ENCODE peak calls at places on chromosomes 12 and 14, in seven cellular contexts. A is uterus; Y is PC-9; E is CD8-positive, alpha-beta T cell; P is transverse colon; O is Peyer's patch; M is thyroid gland. B is an unnamed sample.

GRCh38 chr14:41825622-41826021 is 218.9 kb downstream of the LRFN5 start:
- DNase-seq in E (no peak), P (no peak), Y (no peak), A (no peak), O (no peak), M (peak; percentile 11), B (no peak)

GRCh38 chr12:6850796-6851152 is 312 bp downstream of the CDCA3 start:
- DNase-seq in E (peak; percentile 53), Y (no peak), M (no peak), O (peak; percentile 89), A (no peak), P (no peak), B (no peak)

GRCh38 chr14:49892301-49892635 is 614 bp upstream of the ARF6 start:
- DNase-seq in O (peak; percentile 84), E (peak; percentile 68), M (peak; percentile 63), A (peak; percentile 69), P (peak; percentile 73), Y (no peak), B (peak; percentile 83)

GRCh38 chr14:71203306-71203705 is 296.0 kb downstream of the PCNX1 start:
- DNase-seq in M (no peak), P (no peak), A (no peak), Y (no peak), E (no peak), O (no peak), B (no peak)

GRCh38 chr12:45966486-45966885 is 23.9 kb downstream of the SCAF11 start:
- DNase-seq in A (no peak), Y (no peak), M (no peak), O (no peak), E (no peak), P (no peak), B (no peak)

GRCh38 chr14:93965287-93965821 is 11.0 kb downstream of the ASB2 start:
- DNase-seq in P (no peak), O (no peak), M (no peak), Y (no peak), A (no peak), E (no peak), B (no peak)

GRCh38 chr12:130109062-130109945 is 53.0 kb upstream of the FZD10 start:
- DNase-seq in A (no peak), P (no peak), Y (no peak), M (no peak), E (no peak), O (no peak), B (no peak)

GRCh38 chr12:13790317-13790716 is 191.1 kb downstream of the GRIN2B start:
- DNase-seq in O (no peak), M (no peak), E (no peak), Y (no peak), P (no peak), A (no peak), B (no peak)

GRCh38 chr14:98909251-98909944 is 362.6 kb downstream of the BCL11B start:
- DNase-seq in E (no peak), O (peak; percentile 74), A (no peak), M (no peak), P (no peak), Y (no peak), B (no peak)

GRCh38 chr14:64682173-64682710 is 22.0 kb upstream of the PLEKHG3 start:
- DNase-seq in A (peak; percentile 86), P (peak; percentile 64), O (no peak), E (no peak), Y (no peak), M (peak; percentile 94), B (peak; percentile 64)

GRCh38 chr12:75692883-75693282 is 181.5 kb upstream of the KRR1 start:
- DNase-seq in O (no peak), A (no peak), P (no peak), Y (no peak), E (no peak), M (no peak), B (no peak)

GRCh38 chr12:46260153-46260912 is 8.5 kb downstream of the SLC38A1 start:
- DNase-seq in O (no peak), M (no peak), P (no peak), A (no peak), Y (peak; percentile 39), E (no peak), B (no peak)

GRCh38 chr14:26597136-26598080 is at the start of gene NOVA1:
- DNase-seq in E (no peak), O (peak; percentile 44), M (peak; percentile 26), P (peak; percentile 13), A (peak; percentile 38), Y (no peak), B (peak; percentile 54)

GRCh38 chr12:65420941-65421340 is 142.5 kb downstream of the MSRB3 start:
- DNase-seq in A (no peak), O (no peak), P (no peak), Y (no peak), E (no peak), M (no peak), B (no peak)

GRCh38 chr14:105871590-105871989 is 345.2 kb downstream of the TMEM121 start:
- DNase-seq in O (no peak), P (no peak), Y (no peak), A (no peak), E (no peak), M (no peak), B (no peak)

GRCh38 chr14:96581902-96582640 is 79.9 kb downstream of the PAPOLA start:
- DNase-seq in M (no peak), Y (no peak), A (no peak), O (no peak), P (no peak), E (peak; percentile 42), B (no peak)

GRCh38 chr12:106866426-106867080 is 89.2 kb upstream of the TMEM263 start:
- DNase-seq in M (no peak), A (no peak), E (no peak), Y (no peak), P (no peak), O (no peak), B (no peak)

GRCh38 chr12:106865685-106866084 is 90.0 kb upstream of the TMEM263 start:
- DNase-seq in A (no peak), O (no peak), E (no peak), P (no peak), Y (no peak), M (no peak), B (no peak)

GRCh38 chr12:106863185-106863584 is 88.7 kb downstream of the RIC8B start:
- DNase-seq in Y (no peak), P (no peak), A (no peak), O (no peak), M (no peak), E (no peak), B (no peak)

DNA sequence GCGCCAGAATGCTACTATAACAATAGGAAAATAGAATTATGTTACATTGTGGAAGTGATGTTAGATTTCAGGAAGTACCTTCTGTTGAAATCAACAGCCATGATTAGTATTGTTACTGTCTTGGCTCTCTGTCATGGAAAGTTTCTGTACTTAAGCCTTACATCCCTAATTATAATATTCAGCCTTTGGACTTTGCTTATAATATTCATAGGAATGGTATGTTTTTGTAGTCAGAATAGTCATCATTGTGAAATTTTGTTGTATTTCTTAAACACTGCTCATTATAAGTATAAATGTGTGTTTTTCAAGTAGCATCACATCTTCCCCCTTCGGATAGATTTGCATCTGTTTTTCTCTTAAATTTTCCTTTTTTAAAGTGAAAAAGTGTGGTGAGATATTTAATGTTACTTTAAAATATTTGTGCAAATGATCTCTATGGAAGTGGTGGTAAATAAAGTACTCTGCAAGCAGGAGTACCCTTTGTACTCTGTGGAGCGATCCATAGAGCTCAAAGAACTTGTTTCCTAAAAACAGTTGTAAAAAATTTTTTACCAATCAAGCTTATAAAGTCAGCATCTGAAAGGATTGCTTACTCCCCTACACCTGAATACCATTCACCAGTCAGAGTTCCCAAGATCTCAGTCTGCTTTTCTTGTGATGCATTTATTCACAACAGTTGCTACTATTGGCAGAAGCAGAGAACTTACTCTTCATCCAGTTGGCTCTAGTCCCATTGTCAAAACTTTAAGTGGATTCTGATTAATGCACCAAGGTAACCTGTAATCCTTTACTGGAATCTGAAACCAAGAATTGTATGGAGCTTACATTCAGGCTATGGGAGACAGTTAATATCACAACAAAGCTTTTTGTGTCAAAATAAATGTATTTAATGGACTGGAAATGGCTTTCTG is 87.8 kb downstream of the RIC8B start:
- DNase-seq in A (no peak), E (no peak), Y (no peak), O (no peak), P (no peak), M (no peak), B (no peak)
- H3K27ac ChIP-seq in A (no peak overlapping the region), E (no peak overlapping the region), Y (no peak overlapping the region), O (no peak overlapping the region), P (no peak overlapping the region), M (no peak overlapping the region), B (no peak overlapping the region)

GRCh38 chr12:24539646-24540045 is 409.3 kb downstream of the BCAT1 start:
- DNase-seq in Y (no peak), P (no peak), E (no peak), A (no peak), O (no peak), M (no peak), B (no peak)

GRCh38 chr12:24544368-24544767 is 404.5 kb downstream of the BCAT1 start:
- DNase-seq in M (no peak), A (no peak), O (no peak), P (no peak), Y (no peak), E (no peak), B (no peak)

GRCh38 chr12:24537241-24537860 is 411.6 kb downstream of the BCAT1 start:
- DNase-seq in M (no peak), A (no peak), P (no peak), Y (no peak), E (no peak), O (no peak), B (no peak)

GRCh38 chr12:24546084-24546483 is 402.8 kb downstream of the BCAT1 start:
- DNase-seq in E (no peak), O (no peak), M (no peak), P (no peak), A (no peak), Y (no peak), B (no peak)

GRCh38 chr12:24541193-24541871 is 407.6 kb downstream of the BCAT1 start:
- DNase-seq in Y (no peak), M (no peak), E (no peak), P (no peak), O (no peak), A (no peak), B (no peak)
- H3K4me1 ChIP-seq in Y (no peaks in the 10 kb centered on the region), M (peaks cover 33% of the 10 kb centered on the region), E (no peaks in the 10 kb centered on the region), P (no peaks in the 10 kb centered on the region), O (no peaks in the 10 kb centered on the region), A (no peaks in the 10 kb centered on the region), B (no peaks in the 10 kb centered on the region)

GRCh38 chr12:106584104-106585064 is 1.6 kb downstream of the RFX4 start:
- DNase-seq in Y (no peak), E (no peak), A (no peak), M (no peak), P (no peak), O (no peak), B (no peak)
- H3K4me3 ChIP-seq in Y (no peak overlapping the region), E (no peak overlapping the region), A (no peak overlapping the region), M (no peak overlapping the region), P (no peak overlapping the region), O (no peak overlapping the region), B (no peak overlapping the region)

GRCh38 chr12:124737040-124737419 is 126.6 kb downstream of the SCARB1 start:
- DNase-seq in A (no peak), E (no peak), M (no peak), Y (no peak), P (no peak), O (no peak), B (no peak)
- H3K27ac ChIP-seq in A (no peak overlapping the region), E (no peak overlapping the region), M (no peak overlapping the region), Y (no peak overlapping the region), P (peak overlapping the region; percentile 17), O (no peak overlapping the region), B (no peak overlapping the region)

B was measured in testis.